ENCODE peak calls at places on chromosome 2, in ten cellular contexts. K is CD8-positive, alpha-beta T cell; E is uterus; J is heart left ventricle; U is tibial nerve; H is K562; W is adrenal gland; N is transverse colon; Z is body of pancreas; T is H9. F is an unnamed sample. For H3K4me1, the result is how much of the 10 kb centered on the place peaks cover.

GRCh38 chr2:170155723-170156253 is 22.2 kb upstream of the MYO3B start:
- DNase-seq in N (no peak), H (no peak), W (no peak), Z (no peak), U (no peak), E (no peak), K (no peak), T (no peak), J (no peak), F (no peak)

GRCh38 chr2:86323273-86323672 is 14.2 kb downstream of the REEP1 start:
- DNase-seq in W (no peak), E (no peak), J (no peak), N (no peak), U (no peak), K (no peak), H (no peak), T (no peak), Z (no peak), F (no peak)

GRCh38 chr2:86052265-86052664 is 53.4 kb downstream of the POLR1A start:
- DNase-seq in N (no peak), K (no peak), Z (no peak), E (no peak), W (no peak), J (no peak), H (no peak), U (no peak), T (peak), F (no peak)

GRCh38 chr2:10091182-10091932 is 11.1 kb upstream of the CYS1 start:
- DNase-seq in J (no peak), H (no peak), W (no peak), Z (no peak), N (peak), E (no peak), K (peak), T (peak), U (no peak), F (no peak)

GRCh38 chr2:25089605-25090424 is 47.9 kb downstream of the EFR3B start:
- DNase-seq in E (no peak), J (no peak), Z (no peak), N (no peak), U (no peak), H (no peak), T (peak), W (no peak), K (no peak), F (no peak)

GRCh38 chr2:204065571-204065970 is 129.0 kb downstream of the ICOS start:
- DNase-seq in K (no peak), E (no peak), W (no peak), T (no peak), U (no peak), N (no peak), Z (no peak), J (no peak), H (no peak), F (no peak)

GRCh38 chr2:133843091-133843490 is 274.8 kb upstream of the NCKAP5 start:
- DNase-seq in U (no peak), J (no peak), K (no peak), E (no peak), N (no peak), W (no peak), Z (no peak), H (no peak), T (no peak), F (no peak)

GRCh38 chr2:197122821-197123220 is 187.8 kb downstream of the ANKRD44 start:
- DNase-seq in N (no peak), W (no peak), H (no peak), U (no peak), Z (no peak), E (no peak), T (no peak), J (no peak), K (no peak), F (no peak)

GRCh38 chr2:14633031-14633430 is 514 bp downstream of the LRATD1 start:
- DNase-seq in N (peak), H (no peak), K (no peak), W (no peak), J (no peak), U (no peak), E (no peak), Z (peak), T (no peak), F (no peak)

GRCh38 chr2:100283724-100284501 is 38.4 kb downstream of the LONRF2 start:
- DNase-seq in H (peak), N (no peak), W (peak), T (no peak), Z (peak), K (no peak), E (no peak), U (no peak), J (no peak), F (no peak)

GRCh38 chr2:59732861-59733603 is 820.4 kb downstream of the BCL11A start:
- DNase-seq in K (no peak), J (no peak), Z (no peak), N (no peak), H (no peak), U (no peak), E (no peak), W (no peak), T (no peak), F (peak)

GRCh38 chr2:160427629-160428424 is 65.8 kb downstream of the RBMS1 start:
- DNase-seq in Z (peak), J (peak), N (peak), K (peak), T (no peak), U (no peak), H (no peak), W (no peak), E (no peak), F (no peak)

GRCh38 chr2:219521066-219521880 is 7.0 kb downstream of the ASIC4 start:
- DNase-seq in Z (no peak), E (no peak), N (peak), T (peak), H (peak), W (no peak), U (no peak), J (no peak), K (no peak), F (no peak)

GRCh38 chr2:180728928-180729559 is 251.4 kb upstream of the UBE2E3 start:
- DNase-seq in N (no peak), U (no peak), E (no peak), Z (no peak), T (no peak), H (no peak), W (no peak), K (no peak), J (no peak), F (no peak)

GRCh38 chr2:29165362-29166236 is 50.4 kb downstream of the CLIP4 start:
- DNase-seq in N (no peak), J (no peak), U (no peak), K (no peak), W (no peak), E (no peak), T (no peak), Z (no peak), H (no peak), F (peak)

GRCh38 chr2:158665536-158666302 is 129.4 kb upstream of the DAPL1 start:
- DNase-seq in Z (no peak), N (no peak), J (no peak), K (no peak), E (no peak), T (no peak), U (no peak), W (no peak), H (no peak), F (no peak)

GRCh38 chr2:165055081-165055879 is 100.0 kb upstream of the SLC38A11 start:
- DNase-seq in W (no peak), E (no peak), H (no peak), T (no peak), Z (no peak), J (no peak), N (no peak), U (no peak), K (no peak), F (no peak)

GRCh38 chr2:41647468-41648042 is 400.3 kb upstream of the PKDCC start:
- DNase-seq in Z (no peak), K (no peak), H (no peak), J (no peak), U (no peak), N (no peak), T (no peak), W (no peak), E (no peak), F (no peak)

GRCh38 chr2:233690444-233690843 is 2.2 kb upstream of the UGT1A6 start:
- DNase-seq in H (no peak), E (no peak), K (no peak), U (no peak), T (no peak), J (no peak), W (no peak), N (no peak), Z (no peak), F (no peak)

GRCh38 chr2:181394741-181395437 is 62.3 kb upstream of the ITGA4 start:
- DNase-seq in N (no peak), J (no peak), T (no peak), Z (no peak), E (no peak), H (no peak), W (no peak), U (no peak), K (no peak), F (no peak)

GRCh38 chr2:63700276-63700675 is 111.5 kb downstream of the MDH1 start:
- DNase-seq in Z (no peak), K (no peak), T (no peak), J (no peak), U (no peak), N (no peak), H (no peak), W (no peak), E (no peak), F (no peak)

GRCh38 chr2:39728941-39729351 is 50.1 kb downstream of the THUMPD2 start:
- DNase-seq in J (no peak), N (peak), K (no peak), U (no peak), Z (peak), E (no peak), H (peak), T (peak), W (no peak), F (no peak)

GRCh38 chr2:212328712-212329496 is 209.7 kb downstream of the ERBB4 start:
- DNase-seq in J (no peak), Z (no peak), U (no peak), H (no peak), K (no peak), N (no peak), W (no peak), T (no peak), E (no peak), F (no peak)

GRCh38 chr2:29080886-29081743 is 6.8 kb upstream of the PCARE start:
- DNase-seq in T (no peak), J (no peak), N (no peak), H (no peak), Z (no peak), U (no peak), K (no peak), W (no peak), E (no peak), F (no peak)

GRCh38 chr2:235390108-235390815 is 103.6 kb upstream of the AGAP1 start:
- DNase-seq in Z (no peak), K (peak), H (no peak), E (no peak), N (peak), W (no peak), J (no peak), T (no peak), U (peak), F (no peak)

GRCh38 chr2:101518470-101519172 is 43.7 kb upstream of the RFX8 start:
- DNase-seq in N (peak), Z (peak), W (peak), T (peak), K (no peak), J (peak), H (peak), U (no peak), E (peak), F (peak)
- TF ChIP-seq CTCF in N (peak), Z (no peak), W (peak), T (peak), K (no peak), J (peak), H (peak), U (peak), E (peak), F (no peak)

GRCh38 chr2:61426267-61426897 is 44.5 kb downstream of the USP34 start:
- DNase-seq in H (peak), E (no peak), N (peak), K (peak), J (no peak), Z (peak), W (no peak), T (peak), U (no peak), F (no peak)
- H3K4me1 ChIP-seq in H (under half), E (under half), N (under half), K (under half), J (half or more), Z (under half), W (under half), T (under half), U (under half), F (under half)

DNA sequence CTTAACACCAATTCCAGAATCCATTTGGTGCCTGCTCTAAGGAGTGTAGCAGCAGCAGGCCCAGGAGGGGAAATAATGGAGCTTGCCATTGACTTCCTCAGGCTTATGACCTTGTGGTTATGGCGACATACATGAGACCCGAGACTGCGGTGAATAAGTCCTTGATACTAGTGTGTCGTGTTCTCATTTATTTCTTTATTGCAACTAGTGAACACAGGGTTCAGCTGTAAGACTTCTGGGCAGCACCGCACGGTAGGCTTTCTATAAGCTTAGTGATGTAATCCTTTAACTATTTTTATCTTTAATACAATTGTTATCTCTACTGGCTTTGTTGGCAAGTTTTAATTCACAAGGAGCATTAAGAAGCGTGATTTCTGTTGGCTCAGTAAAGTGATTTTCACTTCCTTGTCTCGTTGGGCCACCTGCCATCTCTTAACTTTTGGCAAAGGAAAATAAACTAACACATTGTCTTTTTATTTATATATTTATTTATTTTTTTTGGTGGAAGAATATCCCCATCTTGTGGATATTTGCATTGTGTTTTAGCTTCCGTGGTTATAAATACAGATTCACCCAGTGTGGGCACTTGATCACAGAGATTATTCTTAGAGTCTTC is 139.8 kb downstream of the LTBP1 start:
- DNase-seq in N (peak), E (no peak), U (peak), W (no peak), T (no peak), K (no peak), J (peak), Z (peak), H (no peak), F (peak)
- TF ChIP-seq CTCF in N (no peak), E (no peak), U (no peak), W (no peak), T (no peak), K (no peak), J (peak), Z (peak), H (no peak), F (peak)

GRCh38 chr2:43333096-43333655 is 106.8 kb upstream of the ZFP36L2 start:
- DNase-seq in E (no peak), W (no peak), J (no peak), T (no peak), H (no peak), Z (no peak), U (no peak), N (no peak), K (no peak), F (no peak)
- H3K4me1 ChIP-seq in E (under half), W (under half), J (half or more), T (under half), H (under half), Z (under half), U (under half), N (half or more), K (under half), F (under half)

GRCh38 chr2:105248316-105249070 is 7.0 kb downstream of the GPR45 start:
- DNase-seq in H (peak), K (no peak), U (no peak), Z (no peak), W (no peak), E (no peak), T (no peak), N (no peak), J (no peak), F (no peak)
- TF ChIP-seq CTCF in H (no peak), K (no peak), U (no peak), Z (no peak), W (no peak), E (no peak), T (no peak), N (no peak), J (no peak), F (no peak)

F was measured in gastrocnemius medialis.